ENCODE peak calls at places on chromosomes 6 and 20, in six cellular contexts. One of them, this sample, is unnamed.

GRCh38 chr6:85537055-85537494 is 56.6 kb downstream of the SNX14 start:
- DNase-seq in AG10803: peak
- DNase-seq in DMS79: no peak
- DNase-seq in MCF 10A: peak
- DNase-seq in RWPE1: peak
- DNase-seq in left lung: no peak
- DNase-seq in this sample: peak

GRCh38 chr20:31566332-31566657 is 38.8 kb upstream of the ID1 start:
- DNase-seq in left lung: no peak
- DNase-seq in DMS79: no peak
- DNase-seq in MCF 10A: no peak
- DNase-seq in AG10803: no peak
- DNase-seq in RWPE1: no peak
- DNase-seq in this sample: no peak

GRCh38 chr6:128822271-128822670 is 60.7 kb upstream of the LAMA2 start:
- DNase-seq in MCF 10A: no peak
- DNase-seq in left lung: no peak
- DNase-seq in RWPE1: no peak
- DNase-seq in DMS79: no peak
- DNase-seq in AG10803: no peak
- DNase-seq in this sample: no peak

GRCh38 chr6:186221-186965 is 105.9 kb upstream of the DUSP22 start:
- DNase-seq in left lung: no peak
- DNase-seq in RWPE1: no peak
- DNase-seq in MCF 10A: no peak
- DNase-seq in DMS79: no peak
- DNase-seq in AG10803: peak
- DNase-seq in this sample: peak

GRCh38 chr6:34248198-34248726 is 544 bp downstream of the SMIM29 start:
- DNase-seq in DMS79: no peak
- DNase-seq in RWPE1: no peak
- DNase-seq in AG10803: peak
- DNase-seq in MCF 10A: peak
- DNase-seq in left lung: peak
- DNase-seq in this sample: peak

GRCh38 chr20:10616212-10616611 is 57.6 kb downstream of the JAG1 start:
- DNase-seq in left lung: no peak
- DNase-seq in RWPE1: no peak
- DNase-seq in AG10803: no peak
- DNase-seq in DMS79: no peak
- DNase-seq in MCF 10A: no peak
- DNase-seq in this sample: no peak

GRCh38 chr6:28816909-28817807 is 106.6 kb downstream of the TRIM27 start:
- DNase-seq in left lung: no peak
- DNase-seq in MCF 10A: peak
- DNase-seq in RWPE1: no peak
- DNase-seq in AG10803: peak
- DNase-seq in DMS79: no peak
- DNase-seq in this sample: peak

GRCh38 chr6:168605964-168606363 is 165.0 kb downstream of the SMOC2 start:
- DNase-seq in DMS79: no peak
- DNase-seq in left lung: no peak
- DNase-seq in AG10803: no peak
- DNase-seq in RWPE1: peak
- DNase-seq in MCF 10A: no peak
- DNase-seq in this sample: no peak

GRCh38 chr20:3777726-3778629 is 3.3 kb downstream of the SPEF1 start:
- DNase-seq in MCF 10A: no peak
- DNase-seq in RWPE1: peak
- DNase-seq in DMS79: peak
- DNase-seq in left lung: peak
- DNase-seq in AG10803: peak
- DNase-seq in this sample: peak

GRCh38 chr6:147621280-147621679 is 112.8 kb downstream of the SAMD5 start:
- DNase-seq in MCF 10A: peak
- DNase-seq in DMS79: no peak
- DNase-seq in RWPE1: no peak
- DNase-seq in AG10803: peak
- DNase-seq in left lung: no peak
- DNase-seq in this sample: peak

GRCh38 chr20:11891081-11891826 is 26.4 kb upstream of the BTBD3 start:
- DNase-seq in MCF 10A: peak
- DNase-seq in AG10803: peak
- DNase-seq in left lung: peak
- DNase-seq in RWPE1: peak
- DNase-seq in DMS79: no peak
- DNase-seq in this sample: peak

GRCh38 chr20:53434662-53435061 is 159.0 kb downstream of the ZNF217 start:
- DNase-seq in AG10803: peak
- DNase-seq in DMS79: no peak
- DNase-seq in left lung: no peak
- DNase-seq in MCF 10A: no peak
- DNase-seq in RWPE1: no peak
- DNase-seq in this sample: peak

GRCh38 chr6:169046483-169047192 is 207.0 kb downstream of the THBS2 start:
- DNase-seq in DMS79: no peak
- DNase-seq in RWPE1: peak
- DNase-seq in left lung: no peak
- DNase-seq in MCF 10A: peak
- DNase-seq in AG10803: peak
- DNase-seq in this sample: peak

GRCh38 chr6:118029967-118030366 is 122.9 kb downstream of the SLC35F1 start:
- DNase-seq in RWPE1: no peak
- DNase-seq in left lung: no peak
- DNase-seq in AG10803: no peak
- DNase-seq in DMS79: no peak
- DNase-seq in MCF 10A: no peak
- DNase-seq in this sample: no peak

GRCh38 chr6:25202505-25202904 is 76.7 kb upstream of the CARMIL1 start:
- DNase-seq in left lung: no peak
- DNase-seq in DMS79: no peak
- DNase-seq in RWPE1: no peak
- DNase-seq in MCF 10A: peak
- DNase-seq in AG10803: peak
- DNase-seq in this sample: peak

GRCh38 chr20:41258489-41258888 is 59.0 kb downstream of the ZHX3 start:
- DNase-seq in DMS79: no peak
- DNase-seq in AG10803: no peak
- DNase-seq in left lung: no peak
- DNase-seq in RWPE1: no peak
- DNase-seq in MCF 10A: no peak
- DNase-seq in this sample: no peak

GRCh38 chr20:41524980-41525613 is 93.1 kb downstream of the CHD6 start:
- DNase-seq in AG10803: peak
- DNase-seq in left lung: peak
- DNase-seq in RWPE1: peak
- DNase-seq in MCF 10A: peak
- DNase-seq in DMS79: peak
- DNase-seq in this sample: peak

GRCh38 chr6:130018830-130019795 is 732 bp downstream of the L3MBTL3 start:
- DNase-seq in AG10803: peak
- DNase-seq in left lung: peak
- DNase-seq in DMS79: no peak
- DNase-seq in MCF 10A: peak
- DNase-seq in RWPE1: peak
- DNase-seq in this sample: peak

GRCh38 chr6:7974932-7975763 is 64.6 kb upstream of the TXNDC5 start:
- DNase-seq in DMS79: peak
- DNase-seq in AG10803: peak
- DNase-seq in MCF 10A: peak
- DNase-seq in RWPE1: peak
- DNase-seq in left lung: peak
- DNase-seq in this sample: peak

GRCh38 chr6:296151-297122 is 4.2 kb downstream of the DUSP22 start:
- DNase-seq in DMS79: no peak
- DNase-seq in MCF 10A: peak
- DNase-seq in RWPE1: no peak
- DNase-seq in left lung: no peak
- DNase-seq in AG10803: no peak
- DNase-seq in this sample: peak

GRCh38 chr6:26270121-26270861 is 94.7 kb upstream of the BTN3A2 start:
- DNase-seq in RWPE1: no peak
- DNase-seq in DMS79: no peak
- DNase-seq in MCF 10A: peak
- DNase-seq in left lung: no peak
- DNase-seq in AG10803: no peak
- DNase-seq in this sample: no peak

GRCh38 chr20:11719153-11719552 is 198.5 kb upstream of the BTBD3 start:
- DNase-seq in MCF 10A: no peak
- DNase-seq in left lung: no peak
- DNase-seq in AG10803: no peak
- DNase-seq in DMS79: no peak
- DNase-seq in RWPE1: no peak
- DNase-seq in this sample: no peak

GRCh38 chr20:36421641-36422040 is 115.5 kb downstream of the DLGAP4 start:
- DNase-seq in left lung: no peak
- DNase-seq in AG10803: no peak
- DNase-seq in DMS79: no peak
- DNase-seq in RWPE1: no peak
- DNase-seq in MCF 10A: no peak
- DNase-seq in this sample: no peak

GRCh38 chr20:33004141-33004751 is at the start of gene SUN5:
- DNase-seq in DMS79: no peak
- DNase-seq in MCF 10A: no peak
- DNase-seq in AG10803: no peak
- DNase-seq in left lung: no peak
- DNase-seq in RWPE1: no peak
- DNase-seq in this sample: no peak

GRCh38 chr20:47201074-47201730 is 155.3 kb downstream of the ZMYND8 start:
- DNase-seq in AG10803: no peak
- DNase-seq in left lung: no peak
- DNase-seq in DMS79: no peak
- DNase-seq in RWPE1: no peak
- DNase-seq in MCF 10A: no peak
- DNase-seq in this sample: peak

GRCh38 chr20:10171864-10172751 is 46.5 kb upstream of the SNAP25 start:
- DNase-seq in AG10803: peak
- DNase-seq in MCF 10A: peak
- DNase-seq in left lung: peak
- DNase-seq in RWPE1: peak
- DNase-seq in DMS79: peak
- DNase-seq in this sample: peak

GRCh38 chr6:18585032-18585573 is 198.0 kb downstream of the RNF144B start:
- DNase-seq in left lung: peak
- DNase-seq in DMS79: no peak
- DNase-seq in MCF 10A: peak
- DNase-seq in AG10803: peak
- DNase-seq in RWPE1: peak
- DNase-seq in this sample: peak

GRCh38 chr6:113995632-113996031 is 24.7 kb upstream of the HDAC2 start:
- DNase-seq in AG10803: peak
- DNase-seq in RWPE1: peak
- DNase-seq in MCF 10A: peak
- DNase-seq in DMS79: peak
- DNase-seq in left lung: peak
- DNase-seq in this sample: peak

GRCh38 chr6:30647039-30647801 is at the start of gene C6orf136:
- DNase-seq in AG10803: peak
- DNase-seq in DMS79: peak
- DNase-seq in RWPE1: peak
- DNase-seq in MCF 10A: peak
- DNase-seq in left lung: peak
- DNase-seq in this sample: peak

GRCh38 chr6:56862415-56863175 is 92.3 kb upstream of the BEND6 start:
- DNase-seq in left lung: no peak
- DNase-seq in RWPE1: no peak
- DNase-seq in DMS79: no peak
- DNase-seq in MCF 10A: no peak
- DNase-seq in AG10803: no peak
- DNase-seq in this sample: peak

This sample was measured in myocyte.